ENCODE peak calls at places on chromosomes 11 and 22, in five cellular contexts. C is choroid plexus epithelial cell, Z is astrocyte of the cerebellum, S is AG04450, P is cardiac muscle cell. Y is an unnamed sample.

GRCh38 chr11:1671658-1672057 is 25.3 kb upstream of the KRTAP5-6 start:
- DNase-seq in C (no peak), Z (no peak), S (no peak), P (no peak), Y (no peak)

GRCh38 chr11:68839953-68840641 is 1.6 kb downstream of the CPT1A start:
- DNase-seq in C (peak; percentile 45), Z (no peak), S (no peak), P (peak; percentile 39), Y (no peak)

GRCh38 chr11:110199184-110199981 is 97.0 kb downstream of the RDX start:
- DNase-seq in C (peak; percentile 85), Z (no peak), S (no peak), P (peak; percentile 36), Y (no peak)

GRCh38 chr22:38951734-38952133 is 5.7 kb upstream of the APOBEC3A start:
- DNase-seq in C (no peak), Z (no peak), S (no peak), P (no peak), Y (no peak)

GRCh38 chr22:47380692-47381091 is 618.2 kb downstream of the TBC1D22A start:
- DNase-seq in C (no peak), Z (no peak), S (no peak), P (no peak), Y (no peak)

GRCh38 chr11:108027057-108027456 is 18.4 kb downstream of the CUL5 start:
- DNase-seq in C (no peak), Z (no peak), S (no peak), P (no peak), Y (no peak)

GRCh38 chr11:20310137-20310536 is 53.4 kb upstream of the HTATIP2 start:
- DNase-seq in C (peak; percentile 10), Z (no peak), S (no peak), P (no peak), Y (no peak)

GRCh38 chr22:33785283-33785991 is 134.8 kb downstream of the LARGE1 start:
- DNase-seq in C (peak; percentile 69), Z (no peak), S (peak; percentile 49), P (no peak), Y (peak; percentile 41)

GRCh38 chr11:133999355-133999754 is 42.6 kb upstream of the IGSF9B start:
- DNase-seq in C (no peak), Z (no peak), S (no peak), P (no peak), Y (no peak)

GRCh38 chr22:17949926-17950473 is 74.4 kb downstream of the MICAL3 start:
- DNase-seq in C (no peak), Z (no peak), S (no peak), P (no peak), Y (no peak)

GRCh38 chr22:23915230-23915754 is 21.1 kb downstream of the MIF start:
- DNase-seq in C (no peak), Z (no peak), S (no peak), P (no peak), Y (no peak)

GRCh38 chr11:2522636-2523255 is 77.9 kb downstream of the KCNQ1 start:
- DNase-seq in C (no peak), Z (no peak), S (no peak), P (no peak), Y (no peak)

GRCh38 chr11:65113839-65114238 is 2.2 kb downstream of the TM7SF2 start:
- DNase-seq in C (no peak), Z (no peak), S (no peak), P (no peak), Y (no peak)

GRCh38 chr11:65114538-65115171 is 2.8 kb downstream of the ZNHIT2 start:
- DNase-seq in C (no peak), Z (no peak), S (no peak), P (no peak), Y (no peak)

GRCh38 chr11:65112551-65113360 is 1.1 kb downstream of the TM7SF2 start:
- DNase-seq in C (peak; percentile 48), Z (no peak), S (no peak), P (peak; percentile 73), Y (no peak)

GRCh38 chr11:65112226-65112550 is 516 bp downstream of the TM7SF2 start:
- DNase-seq in C (no peak), Z (no peak), S (no peak), P (no peak), Y (no peak)

GRCh38 chr11:65113361-65113756 is 1.7 kb downstream of the TM7SF2 start:
- DNase-seq in C (no peak), Z (no peak), S (no peak), P (no peak), Y (no peak)
- H3K4me3 ChIP-seq in C (peak overlapping the region; percentile 54), Z (peak overlapping the region; percentile 56), S (peak overlapping the region; percentile 62), P (peak overlapping the region; percentile 89), Y (peak overlapping the region; percentile 82)

DNA sequence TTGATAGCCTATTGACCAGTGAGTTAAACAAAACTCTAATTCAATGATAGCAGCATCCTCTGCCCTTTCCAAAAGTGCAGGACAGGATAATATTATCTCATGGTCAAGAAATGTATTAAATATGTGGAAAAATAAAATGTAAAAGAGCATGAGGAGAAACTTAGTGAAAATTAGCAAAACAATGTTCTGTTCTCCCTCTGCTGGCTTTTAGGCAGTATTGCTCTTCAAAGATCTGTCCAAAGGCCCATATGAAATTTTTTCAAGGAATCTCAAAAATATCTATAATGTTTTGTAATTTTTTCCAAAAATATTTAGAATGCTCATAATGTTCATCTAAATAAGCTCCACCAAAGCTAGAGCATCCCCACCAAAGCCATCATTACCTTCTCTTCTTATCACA is 8.3 kb upstream of the ARL14EP start:
- DNase-seq in C (peak; percentile 56), Z (no peak), S (no peak), P (no peak), Y (no peak)
- TF ChIP-seq CTCF in C (peak; percentile 66), Z (peak; percentile 59), S (peak; percentile 59), P (peak; percentile 53), Y (peak; percentile 64)

DNA sequence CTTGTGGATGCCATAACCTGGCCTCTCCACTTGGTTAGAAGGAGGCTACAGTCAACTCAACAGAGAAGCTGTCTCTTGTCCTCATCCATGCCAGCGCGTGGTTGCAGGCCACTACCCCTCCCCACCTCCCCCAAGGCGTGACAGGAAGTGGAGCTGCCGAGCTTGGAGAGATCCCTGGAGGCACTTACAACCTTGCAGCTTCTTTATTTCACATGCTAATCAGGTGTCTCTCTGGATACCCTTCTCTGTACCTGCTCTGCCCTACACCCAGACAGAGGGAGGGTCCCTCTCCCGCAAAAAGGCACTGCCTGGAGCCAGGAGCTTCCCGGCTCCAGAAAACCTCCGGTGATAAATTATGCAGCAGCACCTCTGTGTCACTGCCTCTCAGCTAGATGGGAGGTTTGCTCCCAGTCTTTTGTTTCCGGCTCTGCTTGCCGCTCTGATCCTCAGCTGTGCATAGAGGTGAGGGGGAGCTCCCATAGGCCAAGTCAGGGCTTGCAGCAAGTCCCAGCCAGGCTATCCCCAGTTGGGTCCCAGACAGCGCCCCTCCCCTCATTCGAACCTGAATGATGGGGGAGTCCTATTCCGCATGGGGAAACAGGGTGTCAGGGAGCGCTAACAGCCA is 5.7 kb downstream of the LRP4 start:
- DNase-seq in C (no peak), Z (no peak), S (no peak), P (peak; percentile 45), Y (no peak)
- H3K4me3 ChIP-seq in C (peak overlapping the region; percentile 4), Z (peak overlapping the region; percentile 1), S (no peak overlapping the region), P (peak overlapping the region; percentile 8), Y (no peak overlapping the region)

GRCh38 chr22:30439226-30439625 is 13.7 kb downstream of the MTFP1 start:
- DNase-seq in C (no peak), Z (no peak), S (no peak), P (no peak), Y (no peak)
- TF ChIP-seq CTCF in C (no peak), Z (no peak), S (no peak), P (no peak), Y (no peak)

GRCh38 chr11:128610765-128611617 is 23.6 kb upstream of the ETS1 start:
- DNase-seq in C (no peak), Z (no peak), S (no peak), P (no peak), Y (no peak)
- H3K4me3 ChIP-seq in C (no peak overlapping the region), Z (no peak overlapping the region), S (no peak overlapping the region), P (no peak overlapping the region), Y (no peak overlapping the region)

GRCh38 chr11:70176940-70177689 is 26.0 kb upstream of the FADD start:
- DNase-seq in C (peak; percentile 8), Z (no peak), S (no peak), P (peak; percentile 27), Y (no peak)
- TF ChIP-seq CTCF in C (peak; percentile 60), Z (peak; percentile 37), S (peak; percentile 52), P (peak; percentile 43), Y (peak; percentile 51)